ENCODE peak calls at places on chromosomes 2 and 18, in seven cellular contexts. G, J, S, H, O, V and K are unnamed samples.

GRCh38 chr18:35474884-35475283 is 22.9 kb downstream of the INO80C start:
- DNase-seq in G (no peak), J (no peak), S (no peak), H (no peak), O (no peak), V (no peak), K (no peak)

GRCh38 chr2:178163395-178163794 is 30.9 kb upstream of the OSBPL6 start:
- DNase-seq in G (no peak), J (no peak), S (no peak), H (no peak), O (no peak), V (peak), K (no peak)

GRCh38 chr2:61862085-61862484 is 8.2 kb upstream of the FAM161A start:
- DNase-seq in G (no peak), J (no peak), S (no peak), H (no peak), O (no peak), V (no peak), K (no peak)

GRCh38 chr18:14933049-14933851 is 185.3 kb downstream of the ANKRD30B start:
- DNase-seq in G (peak), J (no peak), S (no peak), H (no peak), O (no peak), V (no peak), K (no peak)

GRCh38 chr2:16189019-16189850 is 248.9 kb downstream of the MYCN start:
- DNase-seq in G (no peak), J (no peak), S (no peak), H (no peak), O (no peak), V (no peak), K (no peak)

GRCh38 chr2:235850771-235851551 is 317.2 kb downstream of the GBX2 start:
- DNase-seq in G (no peak), J (no peak), S (no peak), H (no peak), O (no peak), V (no peak), K (no peak)

GRCh38 chr2:7016120-7016519 is 98.9 kb downstream of the RNF144A start:
- DNase-seq in G (no peak), J (no peak), S (no peak), H (no peak), O (no peak), V (no peak), K (no peak)

GRCh38 chr2:25316101-25316500 is 25.6 kb downstream of the DNMT3A start:
- DNase-seq in G (no peak), J (no peak), S (no peak), H (peak), O (no peak), V (no peak), K (no peak)

GRCh38 chr2:225027061-225027762 is 15.1 kb downstream of the DOCK10 start:
- DNase-seq in G (no peak), J (no peak), S (no peak), H (no peak), O (no peak), V (no peak), K (no peak)

GRCh38 chr2:102449370-102449974 is 23.6 kb upstream of the SLC9A4 start:
- DNase-seq in G (no peak), J (no peak), S (peak), H (peak), O (peak), V (peak), K (no peak)

GRCh38 chr18:58892536-58892935 is 27.9 kb downstream of the ZNF532 start:
- DNase-seq in G (no peak), J (no peak), S (no peak), H (peak), O (no peak), V (no peak), K (no peak)

GRCh38 chr2:145725876-145726275 is 1206.0 kb upstream of the ZEB2 start:
- DNase-seq in G (no peak), J (no peak), S (no peak), H (no peak), O (no peak), V (no peak), K (no peak)

GRCh38 chr2:45929674-45930395 is 278.4 kb downstream of the PRKCE start:
- DNase-seq in G (no peak), J (no peak), S (no peak), H (no peak), O (no peak), V (no peak), K (no peak)

DNA sequence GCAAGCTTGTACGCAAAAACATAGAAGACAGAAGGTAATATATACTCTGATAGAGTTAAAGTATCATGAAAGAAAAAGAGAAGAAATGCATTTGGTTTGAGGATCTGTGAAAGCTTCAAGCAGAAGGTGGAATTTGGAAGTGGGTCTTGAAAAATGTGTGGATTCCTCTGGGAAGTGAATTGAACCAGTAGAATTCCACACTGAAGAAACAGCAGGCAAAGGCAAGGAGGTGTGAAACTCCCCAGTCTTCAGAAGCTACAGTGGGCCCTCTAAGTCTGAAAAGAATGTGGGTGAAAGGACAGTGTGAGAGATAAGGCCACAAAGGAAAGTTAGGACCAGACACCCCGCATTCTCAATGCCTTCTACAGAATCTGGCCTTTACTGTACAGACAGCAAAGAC is 25.6 kb downstream of the COBLL1 start:
- DNase-seq in G (no peak), J (no peak), S (no peak), H (no peak), O (no peak), V (no peak), K (no peak)
- H3K27ac ChIP-seq in G (peak), J (no peak), S (no peak), H (no peak), O (no peak), V (no peak), K (no peak)

DNA sequence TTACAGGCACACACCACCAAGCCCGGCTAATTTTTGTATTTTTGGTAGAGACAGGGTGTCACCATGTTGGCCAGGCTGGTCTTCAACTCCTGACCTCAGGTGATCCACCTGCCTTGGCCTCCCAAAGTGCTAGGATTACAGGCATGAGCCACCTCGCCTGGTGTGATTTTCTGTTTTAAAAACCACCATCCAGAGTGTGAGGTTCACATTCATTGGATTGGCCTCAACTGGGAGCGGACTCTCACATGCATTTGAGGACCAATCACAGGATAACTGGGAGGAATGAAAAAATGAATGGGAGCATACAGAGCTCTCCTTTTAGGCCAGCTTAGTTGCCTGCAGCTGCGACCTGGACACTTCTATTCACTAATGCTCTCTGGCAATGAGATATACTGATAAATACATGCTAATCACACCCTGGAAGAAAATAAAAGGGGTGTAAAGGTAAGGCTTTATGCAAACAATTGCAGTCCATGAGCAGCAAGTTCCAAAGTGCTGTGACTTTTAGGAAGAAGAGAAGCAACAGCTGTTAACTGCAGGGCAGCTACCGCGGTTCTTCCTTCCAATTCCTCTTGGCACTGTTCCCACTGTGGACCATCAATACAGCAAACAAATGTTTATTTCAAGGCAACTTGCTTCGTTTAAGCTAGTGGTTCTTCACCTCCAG is 49.4 kb upstream of the FZD5 start:
- DNase-seq in G (no peak), J (no peak), S (no peak), H (no peak), O (no peak), V (no peak), K (no peak)
- H3K27ac ChIP-seq in G (no peak), J (no peak), S (no peak), H (no peak), O (no peak), V (no peak), K (peak)

GRCh38 chr18:9348766-9349165 is 14.2 kb downstream of the TWSG1 start:
- DNase-seq in G (no peak), J (no peak), S (no peak), H (no peak), O (peak), V (peak), K (no peak)

GRCh38 chr18:9353596-9353995 is 19.0 kb downstream of the TWSG1 start:
- DNase-seq in G (no peak), J (no peak), S (no peak), H (no peak), O (no peak), V (no peak), K (no peak)

GRCh38 chr18:9343577-9343976 is 9.0 kb downstream of the TWSG1 start:
- DNase-seq in G (no peak), J (no peak), S (no peak), H (no peak), O (no peak), V (no peak), K (no peak)

GRCh38 chr18:9346775-9347174 is 12.2 kb downstream of the TWSG1 start:
- DNase-seq in G (no peak), J (no peak), S (no peak), H (no peak), O (no peak), V (no peak), K (no peak)

GRCh38 chr18:9348079-9348671 is 13.6 kb downstream of the TWSG1 start:
- DNase-seq in G (no peak), J (no peak), S (no peak), H (no peak), O (peak), V (peak), K (no peak)
- H3K27ac ChIP-seq in G (peak), J (no peak), S (no peak), H (no peak), O (peak), V (peak), K (no peak)

GRCh38 chr2:217800433-217801114 is 202.2 kb downstream of the TNS1 start:
- DNase-seq in G (peak), J (no peak), S (no peak), H (no peak), O (no peak), V (no peak), K (no peak)

GRCh38 chr2:217801115-217801531 is 201.7 kb downstream of the TNS1 start:
- DNase-seq in G (peak), J (no peak), S (peak), H (no peak), O (no peak), V (no peak), K (no peak)

GRCh38 chr2:217802876-217803638 is 199.7 kb downstream of the TNS1 start:
- DNase-seq in G (peak), J (no peak), S (no peak), H (no peak), O (no peak), V (no peak), K (no peak)

GRCh38 chr2:217802261-217802660 is 200.5 kb downstream of the TNS1 start:
- DNase-seq in G (peak), J (no peak), S (no peak), H (no peak), O (no peak), V (no peak), K (no peak)

GRCh38 chr2:217801711-217802110 is 201.1 kb downstream of the TNS1 start:
- DNase-seq in G (peak), J (no peak), S (no peak), H (no peak), O (no peak), V (no peak), K (no peak)
- H3K27ac ChIP-seq in G (peak), J (no peak), S (no peak), H (no peak), O (no peak), V (no peak), K (no peak)